ENCODE peak calls at places on chromosomes 11 and 22, in six cellular contexts. Y is AG10803; G is CD4-positive, CD25-positive, alpha-beta regulatory T cell; J is IMR-90; K is AG04449; F is astrocyte of the spinal cord. C is an unnamed sample.

GRCh38 chr11:133953999-133954398 is 2.8 kb downstream of the IGSF9B start:
- DNase-seq in G (no peak), F (no peak), Y (no peak), K (no peak), J (no peak), C (no peak)

GRCh38 chr11:102664001-102664752 is 39.0 kb upstream of the MMP20 start:
- DNase-seq in G (peak; percentile 14), K (no peak), Y (no peak), J (no peak), F (no peak), C (no peak)

GRCh38 chr22:35037089-35037488 is 28.9 kb upstream of the ISX start:
- DNase-seq in J (no peak), G (no peak), Y (peak; percentile 14), K (no peak), F (no peak), C (no peak)

GRCh38 chr22:50694099-50694498 is 21.5 kb downstream of the SHANK3 start:
- DNase-seq in G (peak; percentile 16), K (no peak), F (peak; percentile 8), Y (peak; percentile 14), J (peak; percentile 25), C (no peak)

GRCh38 chr11:116431842-116432241 is 340.9 kb downstream of the BUD13 start:
- DNase-seq in G (no peak), K (no peak), F (no peak), Y (no peak), J (no peak), C (no peak)

GRCh38 chr22:30578481-30578880 is 4.0 kb upstream of the GAL3ST1 start:
- DNase-seq in Y (no peak), J (no peak), G (no peak), F (no peak), K (no peak), C (no peak)

GRCh38 chr22:37206841-37207821 is 5.1 kb downstream of the SSTR3 start:
- DNase-seq in J (no peak), G (no peak), K (no peak), Y (no peak), F (no peak), C (no peak)

GRCh38 chr11:58707767-58708166 is 24.0 kb downstream of the GLYAT start:
- DNase-seq in G (no peak), Y (no peak), F (no peak), J (no peak), K (no peak), C (no peak)

GRCh38 chr22:26576026-26576680 is 13.8 kb downstream of the TPST2 start:
- DNase-seq in J (peak; percentile 39), G (no peak), Y (peak; percentile 43), F (no peak), K (no peak), C (no peak)

GRCh38 chr11:113488931-113489351 is 13.7 kb upstream of the DRD2 start:
- DNase-seq in F (no peak), Y (no peak), K (no peak), J (no peak), G (no peak), C (no peak)

GRCh38 chr11:131925829-131926228 is 555.4 kb downstream of the NTM start:
- DNase-seq in Y (no peak), G (no peak), F (no peak), J (peak; percentile 18), K (no peak), C (no peak)

GRCh38 chr11:117300301-117300700 is 9.2 kb downstream of the BACE1-AS start:
- DNase-seq in Y (peak; percentile 24), K (no peak), J (peak; percentile 54), F (peak; percentile 60), G (no peak), C (no peak)

GRCh38 chr11:128965485-128965884 is 22.8 kb upstream of the TP53AIP1 start:
- DNase-seq in K (no peak), F (no peak), Y (no peak), J (no peak), G (peak; percentile 59), C (no peak)

GRCh38 chr11:73269353-73270088 is 2.6 kb upstream of the P2RY6 start:
- DNase-seq in K (no peak), J (no peak), Y (no peak), G (no peak), F (no peak), C (no peak)

GRCh38 chr11:125968363-125968762 is 22.5 kb downstream of the VSIG10L2 start:
- DNase-seq in F (no peak), G (no peak), Y (no peak), J (no peak), K (no peak), C (no peak)
- H3K4me3 ChIP-seq in F (no peak overlapping the region), G (no peak overlapping the region), Y (no peak overlapping the region), J (no peak overlapping the region), K (no peak overlapping the region), C (no peak overlapping the region)

GRCh38 chr11:41115066-41115465 is 344.4 kb downstream of the LRRC4C start:
- DNase-seq in Y (no peak), J (no peak), F (no peak), G (no peak), K (no peak), C (no peak)

GRCh38 chr11:41110527-41110926 is 348.9 kb downstream of the LRRC4C start:
- DNase-seq in F (no peak), G (no peak), Y (no peak), J (no peak), K (no peak), C (no peak)

GRCh38 chr11:41118521-41118920 is 340.9 kb downstream of the LRRC4C start:
- DNase-seq in K (no peak), J (no peak), F (no peak), Y (no peak), G (no peak), C (no peak)

GRCh38 chr11:41116970-41117369 is 342.5 kb downstream of the LRRC4C start:
- DNase-seq in K (no peak), J (no peak), F (no peak), Y (no peak), G (no peak), C (no peak)

GRCh38 chr11:41113160-41113559 is 346.3 kb downstream of the LRRC4C start:
- DNase-seq in J (no peak), Y (no peak), F (no peak), G (no peak), K (no peak), C (no peak)
- H3K4me3 ChIP-seq in J (no peak overlapping the region), Y (no peak overlapping the region), F (no peak overlapping the region), G (no peak overlapping the region), K (no peak overlapping the region), C (no peak overlapping the region)

GRCh38 chr22:19041403-19042074 is 80.7 kb downstream of the DGCR2 start:
- DNase-seq in J (no peak), F (no peak), K (no peak), Y (no peak), G (no peak), C (no peak)
- H3K4me3 ChIP-seq in J (no peak overlapping the region), F (no peak overlapping the region), K (no peak overlapping the region), Y (no peak overlapping the region), G (no peak overlapping the region), C (no peak overlapping the region)

DNA sequence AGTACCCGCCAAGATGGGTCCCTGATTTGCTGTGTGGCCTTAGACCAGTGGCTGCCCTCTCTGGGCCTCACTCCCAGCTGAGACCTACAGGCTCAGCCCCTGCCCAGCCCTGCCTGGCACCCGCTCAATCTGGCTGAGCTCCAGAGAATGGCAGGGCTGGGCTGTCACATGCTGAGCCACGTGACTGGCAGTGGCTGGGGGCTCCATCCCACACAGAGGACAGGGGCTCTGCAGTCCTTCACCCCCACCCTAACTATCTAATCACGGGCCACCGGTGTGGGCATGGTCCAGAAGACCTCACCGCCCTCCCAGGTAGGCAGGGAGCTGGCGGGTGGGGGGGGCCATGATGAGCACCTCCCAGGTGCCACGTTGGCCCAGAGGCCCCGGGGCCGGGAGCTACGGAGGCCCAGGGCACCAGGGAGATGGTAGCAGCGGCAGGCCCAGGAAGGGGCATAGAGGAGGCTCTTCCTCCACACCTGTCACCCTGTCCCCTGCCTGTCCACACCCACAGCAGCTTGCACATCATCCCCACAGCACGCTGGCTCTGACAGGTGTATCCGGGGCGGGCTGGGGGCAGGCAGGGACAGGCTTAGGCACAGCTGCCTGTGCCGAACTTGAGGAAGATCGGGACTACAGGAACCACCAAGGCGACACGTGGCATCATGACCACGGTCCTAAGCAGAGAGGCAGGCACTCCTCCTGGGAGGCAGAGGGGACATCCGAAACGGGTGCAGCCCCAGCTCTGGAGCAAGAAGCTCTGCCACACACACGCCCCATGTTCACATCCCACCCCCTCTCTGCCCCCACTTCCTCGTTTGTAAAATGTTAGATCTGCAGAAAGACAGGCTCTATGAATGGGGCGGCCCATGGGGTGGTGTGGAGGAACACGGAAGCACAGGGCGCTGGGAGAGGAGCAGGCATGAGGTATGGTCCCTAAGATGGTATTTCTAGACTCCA is 1.5 kb upstream of the ALDH3B1 start:
- DNase-seq in J (no peak), F (no peak), G (no peak), K (no peak), Y (no peak), C (no peak)
- H3K4me3 ChIP-seq in J (no peak overlapping the region), F (no peak overlapping the region), G (no peak overlapping the region), K (no peak overlapping the region), Y (no peak overlapping the region), C (no peak overlapping the region)

GRCh38 chr11:57460756-57461749 is 725 bp downstream of the RTN4RL2 start:
- DNase-seq in K (no peak), J (no peak), F (no peak), Y (no peak), G (no peak), C (no peak)
- H3K4me3 ChIP-seq in K (peak overlapping the region; percentile 34), J (peak overlapping the region; percentile 69), F (peak overlapping the region; percentile 13), Y (peak overlapping the region; percentile 9), G (no peak overlapping the region), C (peak overlapping the region; percentile 52)

GRCh38 chr11:41459602-41460405 is at the start of gene LRRC4C:
- DNase-seq in G (no peak), Y (no peak), K (no peak), F (no peak), J (no peak), C (no peak)
- H3K4me3 ChIP-seq in G (no peak within 1 kb of the TSS), Y (no peak within 1 kb of the TSS), K (peak within 1 kb of the TSS; percentile 7), F (no peak within 1 kb of the TSS), J (no peak within 1 kb of the TSS), C (no peak within 1 kb of the TSS)

GRCh38 chr22:19148417-19149046 is 1.6 kb downstream of the GSC2 start:
- DNase-seq in J (no peak), Y (no peak), G (no peak), F (no peak), K (no peak), C (no peak)
- H3K4me3 ChIP-seq in J (no peak overlapping the region), Y (no peak overlapping the region), G (no peak overlapping the region), F (no peak overlapping the region), K (no peak overlapping the region), C (no peak overlapping the region)

DNA sequence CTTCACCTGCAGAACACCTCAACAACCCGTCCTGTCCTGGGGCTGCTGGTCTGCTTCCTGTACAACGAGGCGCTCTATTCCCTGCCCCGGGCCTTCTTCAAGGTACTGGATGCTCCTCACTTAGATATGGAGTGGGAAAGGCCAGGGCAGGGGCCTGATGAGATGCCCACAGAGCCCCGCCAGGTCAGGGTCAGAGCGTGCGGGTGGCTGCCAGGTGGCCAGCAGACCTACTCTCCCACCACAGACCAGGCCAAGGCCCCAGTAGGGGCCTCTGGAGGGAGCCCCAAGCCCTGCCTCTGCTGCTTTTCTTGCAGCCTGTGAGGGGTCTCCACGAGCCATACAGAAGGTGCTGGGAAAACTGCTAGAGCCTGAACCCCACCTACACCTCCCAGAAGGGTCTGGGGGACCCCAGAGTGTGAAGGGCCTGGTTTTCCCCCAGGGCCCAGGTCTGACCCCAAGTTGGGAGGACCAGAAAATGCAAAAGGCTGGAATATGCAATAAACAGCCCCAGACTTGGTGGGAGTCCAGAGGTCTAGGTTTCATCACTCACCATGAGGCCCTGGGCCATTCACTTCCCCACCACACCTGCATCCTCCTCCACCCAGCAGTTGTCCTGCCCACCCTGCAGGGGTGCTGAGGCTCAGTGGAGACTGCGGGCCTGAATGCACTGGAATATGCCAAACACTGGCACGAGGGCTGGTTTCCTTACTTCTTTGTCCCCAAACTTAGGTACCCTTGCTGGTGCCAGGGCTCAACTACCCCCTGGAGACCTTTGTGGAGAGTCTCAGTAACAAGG is 14.7 kb downstream of the ZDHHC24 start:
- DNase-seq in F (no peak), G (no peak), J (no peak), Y (no peak), K (no peak), C (no peak)
- H3K4me3 ChIP-seq in F (no peak overlapping the region), G (no peak overlapping the region), J (no peak overlapping the region), Y (no peak overlapping the region), K (no peak overlapping the region), C (no peak overlapping the region)

C was measured in skeletal muscle cell.